ENCODE peak calls at places on chromosomes 12 and 14, in four cellular contexts. I, M, T and Z are unnamed samples.

GRCh38 chr14:72638021-72638420 is 255.9 kb downstream of the DPF3 start:
- DNase-seq in I (no peak), M (no peak), T (no peak), Z (no peak)

GRCh38 chr12:75722714-75723200 is 211.3 kb upstream of the KRR1 start:
- DNase-seq in I (no peak), M (no peak), T (no peak), Z (peak)

GRCh38 chr14:80434574-80435321 is 223.4 kb upstream of the DIO2 start:
- DNase-seq in I (no peak), M (no peak), T (no peak), Z (no peak)

GRCh38 chr12:91810077-91810476 is 335.6 kb downstream of the BTG1 start:
- DNase-seq in I (no peak), M (no peak), T (no peak), Z (no peak)

GRCh38 chr14:61381589-61381988 is 60.2 kb downstream of the PRKCH start:
- DNase-seq in I (no peak), M (peak), T (no peak), Z (no peak)

GRCh38 chr12:120649442-120650248 is 9.2 kb downstream of the CABP1 start:
- DNase-seq in I (no peak), M (peak), T (no peak), Z (no peak)

GRCh38 chr14:30266290-30266689 is 292.7 kb upstream of the G2E3 start:
- DNase-seq in I (no peak), M (no peak), T (no peak), Z (no peak)

GRCh38 chr12:122021822-122022392 is at the start of gene BCL7A:
- DNase-seq in I (peak), M (peak), T (peak), Z (peak)

GRCh38 chr12:114750905-114751304 is 66.9 kb upstream of the TBX3 start:
- DNase-seq in I (no peak), M (no peak), T (no peak), Z (no peak)

GRCh38 chr12:80273144-80273543 is 170.9 kb upstream of the PTPRQ start:
- DNase-seq in I (no peak), M (no peak), T (no peak), Z (no peak)

GRCh38 chr14:69703047-69704046 is 63.6 kb upstream of the SRSF5 start:
- DNase-seq in I (no peak), M (no peak), T (no peak), Z (no peak)

GRCh38 chr14:70649803-70650202 is 8.1 kb downstream of the TTC9 start:
- DNase-seq in I (no peak), M (no peak), T (no peak), Z (no peak)

GRCh38 chr12:68334136-68334535 is 2.0 kb upstream of the MDM1 start:
- DNase-seq in I (no peak), M (no peak), T (no peak), Z (no peak)

GRCh38 chr14:89503458-89503996 is 86.5 kb upstream of the FOXN3 start:
- DNase-seq in I (no peak), M (no peak), T (no peak), Z (no peak)

GRCh38 chr12:87812711-87813110 is 216.5 kb downstream of the C12orf50 start:
- DNase-seq in I (no peak), M (no peak), T (no peak), Z (no peak)

GRCh38 chr12:129193263-129193871 is 340.1 kb downstream of the GLT1D1 start:
- DNase-seq in I (no peak), M (no peak), T (no peak), Z (peak)

GRCh38 chr12:49664591-49665146 is 41.3 kb downstream of the PRPF40B start:
- DNase-seq in I (no peak), M (no peak), T (no peak), Z (peak)

GRCh38 chr14:74945261-74945851 is 10.0 kb downstream of the PGF start:
- DNase-seq in I (peak), M (no peak), T (no peak), Z (peak)

GRCh38 chr14:31228533-31228932 is 20.9 kb upstream of the HECTD1 start:
- DNase-seq in I (no peak), M (no peak), T (no peak), Z (no peak)

GRCh38 chr12:67981236-67982164 is 7.7 kb upstream of the IFNG-AS1 start:
- DNase-seq in I (no peak), M (no peak), T (no peak), Z (no peak)

GRCh38 chr12:19689801-19690472 is 250.6 kb downstream of the AEBP2 start:
- DNase-seq in I (no peak), M (no peak), T (no peak), Z (no peak)

GRCh38 chr14:71659165-71659564 is 273.1 kb upstream of the RGS6 start:
- DNase-seq in I (no peak), M (no peak), T (no peak), Z (no peak)

GRCh38 chr14:90510208-90510607 is 113.4 kb downstream of the CALM1 start:
- DNase-seq in I (no peak), M (peak), T (no peak), Z (no peak)

GRCh38 chr12:83945871-83946270 is 966.7 kb downstream of the SLC6A15 start:
- DNase-seq in I (no peak), M (no peak), T (no peak), Z (no peak)

GRCh38 chr12:3442397-3442796 is 48.6 kb upstream of the PRMT8 start:
- DNase-seq in I (no peak), M (no peak), T (no peak), Z (no peak)

GRCh38 chr14:32078030-32078793 is 1.1 kb downstream of the ARHGAP5 start:
- DNase-seq in I (no peak), M (peak), T (no peak), Z (peak)

GRCh38 chr12:25648460-25648859 is 95.4 kb upstream of the LMNTD1 start:
- DNase-seq in I (no peak), M (peak), T (no peak), Z (no peak)

GRCh38 chr14:89719371-89720075 is 235.0 kb downstream of the EFCAB11 start:
- DNase-seq in I (no peak), M (no peak), T (no peak), Z (peak)

GRCh38 chr12:67394600-67394999 is 125.4 kb downstream of the CAND1 start:
- DNase-seq in I (peak), M (no peak), T (no peak), Z (no peak)

GRCh38 chr14:47269788-47270492 is 405.5 kb downstream of the MDGA2 start:
- DNase-seq in I (no peak), M (no peak), T (no peak), Z (no peak)

GRCh38 chr14:99254391-99255009 is 17.5 kb downstream of the BCL11B start:
- DNase-seq in I (no peak), M (no peak), T (no peak), Z (no peak)

GRCh38 chr14:99253890-99254289 is 18.1 kb downstream of the BCL11B start:
- DNase-seq in I (no peak), M (no peak), T (no peak), Z (no peak)

GRCh38 chr14:99251721-99252120 is 20.3 kb downstream of the BCL11B start:
- DNase-seq in I (no peak), M (no peak), T (no peak), Z (no peak)

GRCh38 chr14:99252443-99252939 is 19.5 kb downstream of the BCL11B start:
- DNase-seq in I (no peak), M (no peak), T (no peak), Z (no peak)

GRCh38 chr14:99252940-99253868 is 18.8 kb downstream of the BCL11B start:
- DNase-seq in I (no peak), M (no peak), T (no peak), Z (no peak)
- H3K27ac ChIP-seq in I (no peak), M (no peak), T (peak), Z (no peak)

DNA sequence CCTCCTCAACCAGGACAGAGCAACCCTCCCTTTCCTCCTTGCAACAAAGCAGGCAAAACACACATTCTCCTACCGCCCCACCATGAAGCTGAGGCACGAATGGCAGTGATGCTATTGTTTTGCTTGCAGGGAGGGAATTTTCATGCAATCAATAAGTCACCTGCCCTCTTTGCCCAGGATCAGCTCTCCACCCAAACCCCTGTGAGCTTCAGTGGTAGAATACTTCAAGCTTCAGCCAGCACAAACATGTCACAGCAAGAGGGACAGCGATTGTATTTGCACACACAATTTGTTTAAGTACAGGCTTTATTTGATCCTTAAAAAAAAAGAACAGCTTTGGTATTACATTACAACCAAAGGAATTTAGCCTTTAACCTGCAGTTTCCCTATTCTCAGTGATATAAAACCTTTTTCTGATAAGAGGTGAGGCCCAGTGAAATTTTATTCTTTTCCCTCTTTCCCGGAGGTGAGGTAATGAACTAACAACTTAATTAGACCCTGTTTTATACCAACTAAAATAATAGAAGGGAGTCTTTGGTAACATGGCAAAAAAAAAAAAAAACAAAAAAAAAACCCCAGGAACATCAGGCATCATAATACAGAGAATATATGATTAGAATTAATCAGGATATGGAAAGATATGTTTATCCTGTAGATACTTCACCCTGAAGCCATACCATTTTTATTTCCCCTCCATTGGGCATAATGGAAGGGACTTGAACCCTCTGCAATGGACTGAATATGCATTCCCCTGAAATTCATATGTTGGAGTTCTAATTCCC is 87.1 kb upstream of the EEA1 start:
- DNase-seq in I (no peak), M (no peak), T (no peak), Z (no peak)
- H3K27ac ChIP-seq in I (no peak), M (no peak), T (peak), Z (no peak)

DNA sequence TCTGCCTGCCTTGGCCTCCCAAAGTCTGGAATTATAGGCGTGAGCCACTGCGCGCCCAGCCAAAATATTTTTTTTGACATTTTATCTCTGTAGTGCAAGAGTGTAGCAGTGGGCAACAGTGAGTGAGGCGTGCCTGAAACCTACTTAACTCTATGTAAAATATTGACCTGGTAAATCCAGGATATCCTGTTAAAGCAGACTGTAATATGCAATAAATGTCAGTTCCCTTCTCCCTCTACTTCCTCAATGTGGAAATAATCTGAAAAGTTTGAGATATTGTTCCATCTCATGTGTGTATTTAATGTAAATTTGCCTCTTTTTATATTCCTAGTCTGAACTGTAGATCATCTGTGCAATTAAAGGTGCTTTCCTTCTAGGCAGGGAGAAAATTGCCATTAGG is 9.5 kb upstream of the CDK17 start:
- DNase-seq in I (no peak), M (no peak), T (no peak), Z (no peak)
- H3K27ac ChIP-seq in I (no peak), M (no peak), T (no peak), Z (no peak)

GRCh38 chr14:97073622-97074021 is 276.4 kb downstream of the VRK1 start:
- DNase-seq in I (no peak), M (no peak), T (no peak), Z (no peak)

GRCh38 chr14:97077687-97078086 is 280.5 kb downstream of the VRK1 start:
- DNase-seq in I (no peak), M (no peak), T (no peak), Z (no peak)

GRCh38 chr14:97074456-97074855 is 277.3 kb downstream of the VRK1 start:
- DNase-seq in I (no peak), M (no peak), T (no peak), Z (no peak)

GRCh38 chr14:97074860-97075259 is 277.7 kb downstream of the VRK1 start:
- DNase-seq in I (no peak), M (no peak), T (no peak), Z (no peak)

DNA sequence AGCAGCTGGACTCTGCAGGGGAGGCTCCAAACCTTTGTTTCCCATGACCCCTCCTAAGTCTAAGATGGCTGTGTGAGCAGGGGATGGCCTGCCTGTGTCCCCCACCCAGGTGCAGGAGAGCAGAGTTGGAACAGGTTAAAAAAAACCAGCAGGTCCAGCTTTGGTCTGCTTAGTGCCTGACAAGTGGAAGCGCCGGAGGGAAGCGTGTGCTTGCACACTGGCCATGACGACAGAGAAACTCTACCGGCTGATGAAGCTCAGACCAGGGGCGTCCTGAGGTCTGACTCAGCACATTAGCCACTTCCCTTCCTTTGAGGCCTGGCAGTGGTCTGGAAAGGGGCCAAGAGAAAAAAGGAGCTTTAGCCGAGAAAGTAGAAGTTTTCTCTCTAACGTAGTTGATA is 280.1 kb downstream of the VRK1 start:
- DNase-seq in I (no peak), M (peak), T (no peak), Z (no peak)
- H3K27ac ChIP-seq in I (no peak), M (no peak), T (no peak), Z (no peak)

GRCh38 chr12:48145981-48146380 is 11.3 kb downstream of the ASB8 start:
- DNase-seq in I (no peak), M (no peak), T (no peak), Z (no peak)

GRCh38 chr12:48143898-48144297 is 13.4 kb downstream of the ASB8 start:
- DNase-seq in I (no peak), M (no peak), T (no peak), Z (no peak)

GRCh38 chr12:48142818-48143674 is 14.3 kb downstream of the ASB8 start:
- DNase-seq in I (no peak), M (no peak), T (no peak), Z (no peak)
- H3K27ac ChIP-seq in I (peak), M (no peak), T (no peak), Z (no peak)

GRCh38 chr12:110333201-110333600 is 52.2 kb downstream of the ATP2A2 start:
- DNase-seq in I (no peak), M (no peak), T (no peak), Z (no peak)
- H3K27ac ChIP-seq in I (no peak), M (no peak), T (no peak), Z (no peak)

DNA sequence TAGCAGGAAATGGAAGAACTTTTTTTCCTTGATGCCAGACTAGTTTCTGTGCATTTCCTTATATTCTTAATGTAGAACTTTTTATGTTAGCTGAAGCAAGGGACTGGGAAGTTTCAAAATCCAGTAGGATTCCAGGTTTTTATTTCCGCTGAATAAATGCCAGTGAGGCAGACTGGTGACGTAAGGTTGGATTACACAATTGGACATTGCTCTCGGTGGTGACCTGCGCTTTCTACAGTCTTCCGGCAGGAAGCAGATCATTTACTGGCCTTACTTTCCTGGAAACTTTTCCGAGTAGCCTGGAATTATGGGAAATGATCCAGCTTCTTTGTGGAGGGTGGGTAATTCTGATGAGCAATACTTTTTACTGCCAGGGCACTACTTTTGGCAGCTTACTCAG is 3.6 kb downstream of the IFT43 start:
- DNase-seq in I (no peak), M (no peak), T (no peak), Z (no peak)
- H3K27ac ChIP-seq in I (peak), M (peak), T (no peak), Z (no peak)

DNA sequence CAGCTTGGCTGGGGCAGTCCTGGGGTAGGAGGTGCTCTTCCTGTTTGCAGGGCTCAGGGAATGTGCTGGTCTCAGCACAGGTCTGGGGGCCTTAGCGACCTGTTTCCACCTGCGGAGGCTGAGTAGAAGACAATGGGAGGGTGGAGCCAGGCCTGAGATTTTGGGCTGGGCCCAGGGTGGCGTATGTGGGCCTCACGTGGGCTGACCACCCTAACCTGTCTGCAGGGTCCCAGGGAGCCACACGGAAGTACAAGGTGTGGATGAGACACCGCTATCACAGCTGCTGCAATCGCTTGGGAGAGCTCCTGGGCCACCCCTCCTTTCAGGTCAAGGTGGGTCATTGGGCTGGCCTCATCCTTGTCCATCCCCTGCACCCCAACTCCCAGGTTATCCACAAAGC is 1.1 kb downstream of the NOC4L start:
- DNase-seq in I (peak), M (no peak), T (no peak), Z (no peak)
- H3K27ac ChIP-seq in I (peak), M (no peak), T (no peak), Z (no peak)

GRCh38 chr12:70267550-70267949 is 24.3 kb downstream of the CNOT2 start:
- DNase-seq in I (no peak), M (no peak), T (no peak), Z (no peak)

GRCh38 chr12:70272510-70272909 is 29.3 kb downstream of the CNOT2 start:
- DNase-seq in I (no peak), M (no peak), T (no peak), Z (no peak)

GRCh38 chr12:70268972-70269371 is 25.7 kb downstream of the CNOT2 start:
- DNase-seq in I (no peak), M (no peak), T (no peak), Z (no peak)

GRCh38 chr12:70271025-70271424 is 27.8 kb downstream of the CNOT2 start:
- DNase-seq in I (no peak), M (no peak), T (no peak), Z (no peak)

GRCh38 chr12:70270108-70270507 is 26.9 kb downstream of the CNOT2 start:
- DNase-seq in I (no peak), M (no peak), T (no peak), Z (no peak)
- H3K27ac ChIP-seq in I (no peak), M (no peak), T (no peak), Z (no peak)